ENCODE peak calls at places on chromosomes 1 and 21, in seven cellular contexts. One of them, this sample, is unnamed.

GRCh38 chr1:90526954-90527353 is 190.1 kb downstream of the BARHL2 start:
- DNase-seq in SK-N-SH: no peak
- DNase-seq in H1: no peak
- DNase-seq in HepG2: no peak
- DNase-seq in K562: no peak
- DNase-seq in GM12878: no peak
- DNase-seq in GM12892: no peak
- DNase-seq in this sample: no peak

GRCh38 chr21:40208206-40208950 is 341.1 kb downstream of the PCP4 start:
- DNase-seq in SK-N-SH: no peak
- DNase-seq in H1: no peak
- DNase-seq in HepG2: no peak
- DNase-seq in K562: no peak
- DNase-seq in GM12878: no peak
- DNase-seq in GM12892: no peak
- DNase-seq in this sample: no peak

GRCh38 chr1:228016181-228016510 is 9.3 kb downstream of the WNT3A start:
- DNase-seq in SK-N-SH: no peak
- DNase-seq in H1: no peak
- DNase-seq in HepG2: no peak
- DNase-seq in K562: no peak
- DNase-seq in GM12878: no peak
- DNase-seq in GM12892: no peak
- DNase-seq in this sample: no peak

GRCh38 chr1:89842547-89843278 is 21.9 kb downstream of the LRRC8D start:
- DNase-seq in SK-N-SH: peak; percentile 23
- DNase-seq in H1: no peak
- DNase-seq in HepG2: peak; percentile 49
- DNase-seq in K562: no peak
- DNase-seq in GM12878: no peak
- DNase-seq in GM12892: no peak
- DNase-seq in this sample: no peak

GRCh38 chr1:38093569-38094520 is 47.3 kb upstream of the POU3F1 start:
- DNase-seq in SK-N-SH: no peak
- DNase-seq in H1: no peak
- DNase-seq in HepG2: no peak
- DNase-seq in K562: no peak
- DNase-seq in GM12878: no peak
- DNase-seq in GM12892: no peak
- DNase-seq in this sample: no peak

GRCh38 chr1:11592752-11593151 is 61.5 kb downstream of the FBXO2 start:
- DNase-seq in SK-N-SH: peak; percentile 46
- DNase-seq in H1: no peak
- DNase-seq in HepG2: no peak
- DNase-seq in K562: no peak
- DNase-seq in GM12878: no peak
- DNase-seq in GM12892: no peak
- DNase-seq in this sample: no peak

GRCh38 chr1:76942549-76942948 is 75.3 kb downstream of the ST6GALNAC5 start:
- DNase-seq in SK-N-SH: no peak
- DNase-seq in H1: no peak
- DNase-seq in HepG2: no peak
- DNase-seq in K562: no peak
- DNase-seq in GM12878: no peak
- DNase-seq in GM12892: no peak
- DNase-seq in this sample: no peak

GRCh38 chr1:53280486-53280885 is 42.2 kb upstream of the MAGOH start:
- DNase-seq in SK-N-SH: no peak
- DNase-seq in H1: no peak
- DNase-seq in HepG2: no peak
- DNase-seq in K562: no peak
- DNase-seq in GM12878: no peak
- DNase-seq in GM12892: no peak
- DNase-seq in this sample: no peak

GRCh38 chr1:110433803-110434202 is 17.1 kb upstream of the PROK1 start:
- DNase-seq in SK-N-SH: no peak
- DNase-seq in H1: peak; percentile 38
- DNase-seq in HepG2: peak; percentile 58
- DNase-seq in K562: peak; percentile 82
- DNase-seq in GM12878: no peak
- DNase-seq in GM12892: no peak
- DNase-seq in this sample: no peak

GRCh38 chr1:218611916-218612580 is 266.9 kb downstream of the TGFB2 start:
- DNase-seq in SK-N-SH: no peak
- DNase-seq in H1: no peak
- DNase-seq in HepG2: no peak
- DNase-seq in K562: no peak
- DNase-seq in GM12878: no peak
- DNase-seq in GM12892: no peak
- DNase-seq in this sample: no peak

GRCh38 chr1:99969260-99969728 is 502 bp upstream of the SLC35A3 start:
- DNase-seq in SK-N-SH: no peak
- DNase-seq in H1: no peak
- DNase-seq in HepG2: no peak
- DNase-seq in K562: peak; percentile 24
- DNase-seq in GM12878: no peak
- DNase-seq in GM12892: no peak
- DNase-seq in this sample: peak; percentile 9

GRCh38 chr1:236365999-236366570 is 28.0 kb upstream of the EDARADD start:
- DNase-seq in SK-N-SH: no peak
- DNase-seq in H1: no peak
- DNase-seq in HepG2: no peak
- DNase-seq in K562: no peak
- DNase-seq in GM12878: no peak
- DNase-seq in GM12892: no peak
- DNase-seq in this sample: no peak

GRCh38 chr1:2783435-2784397 is 17.8 kb downstream of the TTC34 start:
- DNase-seq in SK-N-SH: no peak
- DNase-seq in H1: no peak
- DNase-seq in HepG2: no peak
- DNase-seq in K562: no peak
- DNase-seq in GM12878: no peak
- DNase-seq in GM12892: no peak
- DNase-seq in this sample: no peak

GRCh38 chr1:240312872-240313271 is 221.2 kb downstream of the FMN2 start:
- DNase-seq in SK-N-SH: no peak
- DNase-seq in H1: no peak
- DNase-seq in HepG2: no peak
- DNase-seq in K562: no peak
- DNase-seq in GM12878: no peak
- DNase-seq in GM12892: no peak
- DNase-seq in this sample: no peak

GRCh38 chr21:37208056-37208705 is 59.0 kb downstream of the VPS26C start:
- DNase-seq in SK-N-SH: peak; percentile 56
- DNase-seq in H1: no peak
- DNase-seq in HepG2: peak; percentile 13
- DNase-seq in K562: peak; percentile 66
- DNase-seq in GM12878: peak; percentile 68
- DNase-seq in GM12892: peak; percentile 68
- DNase-seq in this sample: no peak
- TF ChIP-seq TAF1 in SK-N-SH: no peak
- TF ChIP-seq TAF1 in H1: no peak
- TF ChIP-seq TAF1 in HepG2: no peak
- TF ChIP-seq TAF1 in K562: no peak
- TF ChIP-seq TAF1 in GM12878: peak; percentile 44
- TF ChIP-seq TAF1 in GM12892: no peak
- TF ChIP-seq TAF1 in this sample: peak; percentile 62

GRCh38 chr1:85450832-85451231 is 14.1 kb downstream of the DDAH1 start:
- DNase-seq in SK-N-SH: no peak
- DNase-seq in H1: no peak
- DNase-seq in HepG2: no peak
- DNase-seq in K562: no peak
- DNase-seq in GM12878: no peak
- DNase-seq in GM12892: no peak
- DNase-seq in this sample: no peak
- TF ChIP-seq TAF1 in SK-N-SH: no peak
- TF ChIP-seq TAF1 in H1: no peak
- TF ChIP-seq TAF1 in HepG2: no peak
- TF ChIP-seq TAF1 in K562: no peak
- TF ChIP-seq TAF1 in GM12878: no peak
- TF ChIP-seq TAF1 in GM12892: no peak
- TF ChIP-seq TAF1 in this sample: no peak

GRCh38 chr1:36522461-36523229 is 39.9 kb upstream of the CSF3R start:
- DNase-seq in SK-N-SH: no peak
- DNase-seq in H1: no peak
- DNase-seq in HepG2: no peak
- DNase-seq in K562: no peak
- DNase-seq in GM12878: no peak
- DNase-seq in GM12892: no peak
- DNase-seq in this sample: no peak
- TF ChIP-seq TAF1 in SK-N-SH: no peak
- TF ChIP-seq TAF1 in H1: no peak
- TF ChIP-seq TAF1 in HepG2: no peak
- TF ChIP-seq TAF1 in K562: no peak
- TF ChIP-seq TAF1 in GM12878: no peak
- TF ChIP-seq TAF1 in GM12892: no peak
- TF ChIP-seq TAF1 in this sample: no peak

GRCh38 chr1:24905355-24905978 is 24.6 kb downstream of the RUNX3 start:
- DNase-seq in SK-N-SH: no peak
- DNase-seq in H1: no peak
- DNase-seq in HepG2: no peak
- DNase-seq in K562: no peak
- DNase-seq in GM12878: no peak
- DNase-seq in GM12892: peak; percentile 23
- DNase-seq in this sample: no peak
- TF ChIP-seq TAF1 in SK-N-SH: no peak
- TF ChIP-seq TAF1 in H1: no peak
- TF ChIP-seq TAF1 in HepG2: no peak
- TF ChIP-seq TAF1 in K562: no peak
- TF ChIP-seq TAF1 in GM12878: no peak
- TF ChIP-seq TAF1 in GM12892: no peak
- TF ChIP-seq TAF1 in this sample: no peak

This sample was measured in GM12891.